ENCODE peak calls at places on chromosomes 3 and 15, in eight cellular contexts. One of them, this sample, is unnamed.

GRCh38 chr15:52233405-52233804 is 42.2 kb upstream of the GNB5 start:
- DNase-seq in NCI-H1417: no peak
- DNase-seq in stimulated activated CD4-positive, alpha-beta T cell treated with anti-CD3 and anti-CD28 coated beads, Interleukin-4, amount 100 ng/mL, for 4 hours: no peak
- DNase-seq in GM13976: no peak
- DNase-seq in HFFc6: peak; percentile 48
- DNase-seq in activated CD8-positive, alpha-beta memory T cell treated with anti-CD3 and anti-CD28 coated beads for 24 hours: no peak
- DNase-seq in left colon: no peak
- DNase-seq in stimulated activated CD8-positive, alpha-beta memory T cell treated with anti-CD3 and anti-CD28 coated beads, Interleukin-15, amount 100 ng/mL, for 4 hours: no peak
- DNase-seq in this sample: no peak

GRCh38 chr3:65412591-65412990 is 626.1 kb downstream of the MAGI1 start:
- DNase-seq in NCI-H1417: peak; percentile 62
- DNase-seq in stimulated activated CD4-positive, alpha-beta T cell treated with anti-CD3 and anti-CD28 coated beads, Interleukin-4, amount 100 ng/mL, for 4 hours: no peak
- DNase-seq in GM13976: no peak
- DNase-seq in HFFc6: no peak
- DNase-seq in activated CD8-positive, alpha-beta memory T cell treated with anti-CD3 and anti-CD28 coated beads for 24 hours: no peak
- DNase-seq in left colon: peak; percentile 81
- DNase-seq in stimulated activated CD8-positive, alpha-beta memory T cell treated with anti-CD3 and anti-CD28 coated beads, Interleukin-15, amount 100 ng/mL, for 4 hours: no peak
- DNase-seq in this sample: peak; percentile 25

GRCh38 chr3:38548154-38548931 is 52.2 kb downstream of the EXOG start:
- DNase-seq in NCI-H1417: no peak
- DNase-seq in stimulated activated CD4-positive, alpha-beta T cell treated with anti-CD3 and anti-CD28 coated beads, Interleukin-4, amount 100 ng/mL, for 4 hours: no peak
- DNase-seq in GM13976: no peak
- DNase-seq in HFFc6: no peak
- DNase-seq in activated CD8-positive, alpha-beta memory T cell treated with anti-CD3 and anti-CD28 coated beads for 24 hours: peak; percentile 44
- DNase-seq in left colon: no peak
- DNase-seq in stimulated activated CD8-positive, alpha-beta memory T cell treated with anti-CD3 and anti-CD28 coated beads, Interleukin-15, amount 100 ng/mL, for 4 hours: no peak
- DNase-seq in this sample: no peak

GRCh38 chr3:126827121-126827520 is 123.1 kb downstream of the CHCHD6 start:
- DNase-seq in NCI-H1417: no peak
- DNase-seq in stimulated activated CD4-positive, alpha-beta T cell treated with anti-CD3 and anti-CD28 coated beads, Interleukin-4, amount 100 ng/mL, for 4 hours: no peak
- DNase-seq in GM13976: no peak
- DNase-seq in HFFc6: no peak
- DNase-seq in activated CD8-positive, alpha-beta memory T cell treated with anti-CD3 and anti-CD28 coated beads for 24 hours: no peak
- DNase-seq in left colon: no peak
- DNase-seq in stimulated activated CD8-positive, alpha-beta memory T cell treated with anti-CD3 and anti-CD28 coated beads, Interleukin-15, amount 100 ng/mL, for 4 hours: no peak
- DNase-seq in this sample: no peak

GRCh38 chr3:159339131-159339530 is 537.3 kb downstream of the MFSD1 start:
- DNase-seq in NCI-H1417: no peak
- DNase-seq in stimulated activated CD4-positive, alpha-beta T cell treated with anti-CD3 and anti-CD28 coated beads, Interleukin-4, amount 100 ng/mL, for 4 hours: no peak
- DNase-seq in GM13976: no peak
- DNase-seq in HFFc6: no peak
- DNase-seq in activated CD8-positive, alpha-beta memory T cell treated with anti-CD3 and anti-CD28 coated beads for 24 hours: no peak
- DNase-seq in left colon: no peak
- DNase-seq in stimulated activated CD8-positive, alpha-beta memory T cell treated with anti-CD3 and anti-CD28 coated beads, Interleukin-15, amount 100 ng/mL, for 4 hours: no peak
- DNase-seq in this sample: no peak

GRCh38 chr15:75687486-75688277 is 25.0 kb downstream of the CSPG4 start:
- DNase-seq in NCI-H1417: no peak
- DNase-seq in stimulated activated CD4-positive, alpha-beta T cell treated with anti-CD3 and anti-CD28 coated beads, Interleukin-4, amount 100 ng/mL, for 4 hours: no peak
- DNase-seq in GM13976: no peak
- DNase-seq in HFFc6: no peak
- DNase-seq in activated CD8-positive, alpha-beta memory T cell treated with anti-CD3 and anti-CD28 coated beads for 24 hours: no peak
- DNase-seq in left colon: no peak
- DNase-seq in stimulated activated CD8-positive, alpha-beta memory T cell treated with anti-CD3 and anti-CD28 coated beads, Interleukin-15, amount 100 ng/mL, for 4 hours: no peak
- DNase-seq in this sample: no peak

GRCh38 chr3:172106989-172107388 is 67.6 kb downstream of the FNDC3B start:
- DNase-seq in NCI-H1417: peak; percentile 2
- DNase-seq in stimulated activated CD4-positive, alpha-beta T cell treated with anti-CD3 and anti-CD28 coated beads, Interleukin-4, amount 100 ng/mL, for 4 hours: peak; percentile 30
- DNase-seq in GM13976: peak; percentile 43
- DNase-seq in HFFc6: no peak
- DNase-seq in activated CD8-positive, alpha-beta memory T cell treated with anti-CD3 and anti-CD28 coated beads for 24 hours: peak; percentile 80
- DNase-seq in left colon: peak; percentile 54
- DNase-seq in stimulated activated CD8-positive, alpha-beta memory T cell treated with anti-CD3 and anti-CD28 coated beads, Interleukin-15, amount 100 ng/mL, for 4 hours: peak; percentile 36
- DNase-seq in this sample: no peak

GRCh38 chr3:44120721-44121582 is 120.7 kb upstream of the TOPAZ1 start:
- DNase-seq in NCI-H1417: no peak
- DNase-seq in stimulated activated CD4-positive, alpha-beta T cell treated with anti-CD3 and anti-CD28 coated beads, Interleukin-4, amount 100 ng/mL, for 4 hours: no peak
- DNase-seq in GM13976: no peak
- DNase-seq in HFFc6: no peak
- DNase-seq in activated CD8-positive, alpha-beta memory T cell treated with anti-CD3 and anti-CD28 coated beads for 24 hours: no peak
- DNase-seq in left colon: no peak
- DNase-seq in stimulated activated CD8-positive, alpha-beta memory T cell treated with anti-CD3 and anti-CD28 coated beads, Interleukin-15, amount 100 ng/mL, for 4 hours: no peak
- DNase-seq in this sample: no peak

GRCh38 chr3:38038447-38038911 is 529 bp upstream of the DLEC1 start:
- DNase-seq in NCI-H1417: no peak
- DNase-seq in stimulated activated CD4-positive, alpha-beta T cell treated with anti-CD3 and anti-CD28 coated beads, Interleukin-4, amount 100 ng/mL, for 4 hours: no peak
- DNase-seq in GM13976: no peak
- DNase-seq in HFFc6: no peak
- DNase-seq in activated CD8-positive, alpha-beta memory T cell treated with anti-CD3 and anti-CD28 coated beads for 24 hours: no peak
- DNase-seq in left colon: no peak
- DNase-seq in stimulated activated CD8-positive, alpha-beta memory T cell treated with anti-CD3 and anti-CD28 coated beads, Interleukin-15, amount 100 ng/mL, for 4 hours: no peak
- DNase-seq in this sample: no peak

GRCh38 chr3:29695201-29695904 is 414.5 kb downstream of the RBMS3 start:
- DNase-seq in NCI-H1417: no peak
- DNase-seq in stimulated activated CD4-positive, alpha-beta T cell treated with anti-CD3 and anti-CD28 coated beads, Interleukin-4, amount 100 ng/mL, for 4 hours: no peak
- DNase-seq in GM13976: no peak
- DNase-seq in HFFc6: peak; percentile 67
- DNase-seq in activated CD8-positive, alpha-beta memory T cell treated with anti-CD3 and anti-CD28 coated beads for 24 hours: no peak
- DNase-seq in left colon: no peak
- DNase-seq in stimulated activated CD8-positive, alpha-beta memory T cell treated with anti-CD3 and anti-CD28 coated beads, Interleukin-15, amount 100 ng/mL, for 4 hours: no peak
- DNase-seq in this sample: no peak

GRCh38 chr3:136952292-136952691 is 5.5 kb upstream of the IL20RB start:
- DNase-seq in NCI-H1417: no peak
- DNase-seq in stimulated activated CD4-positive, alpha-beta T cell treated with anti-CD3 and anti-CD28 coated beads, Interleukin-4, amount 100 ng/mL, for 4 hours: no peak
- DNase-seq in GM13976: no peak
- DNase-seq in HFFc6: peak; percentile 50
- DNase-seq in activated CD8-positive, alpha-beta memory T cell treated with anti-CD3 and anti-CD28 coated beads for 24 hours: no peak
- DNase-seq in left colon: no peak
- DNase-seq in stimulated activated CD8-positive, alpha-beta memory T cell treated with anti-CD3 and anti-CD28 coated beads, Interleukin-15, amount 100 ng/mL, for 4 hours: no peak
- DNase-seq in this sample: no peak

GRCh38 chr15:67415186-67415585 is 105.7 kb upstream of the C15orf61 start:
- DNase-seq in NCI-H1417: no peak
- DNase-seq in stimulated activated CD4-positive, alpha-beta T cell treated with anti-CD3 and anti-CD28 coated beads, Interleukin-4, amount 100 ng/mL, for 4 hours: no peak
- DNase-seq in GM13976: no peak
- DNase-seq in HFFc6: no peak
- DNase-seq in activated CD8-positive, alpha-beta memory T cell treated with anti-CD3 and anti-CD28 coated beads for 24 hours: no peak
- DNase-seq in left colon: no peak
- DNase-seq in stimulated activated CD8-positive, alpha-beta memory T cell treated with anti-CD3 and anti-CD28 coated beads, Interleukin-15, amount 100 ng/mL, for 4 hours: no peak
- DNase-seq in this sample: peak; percentile 86

GRCh38 chr3:4888913-4889846 is 90.1 kb upstream of the BHLHE40 start:
- DNase-seq in NCI-H1417: no peak
- DNase-seq in stimulated activated CD4-positive, alpha-beta T cell treated with anti-CD3 and anti-CD28 coated beads, Interleukin-4, amount 100 ng/mL, for 4 hours: no peak
- DNase-seq in GM13976: peak; percentile 51
- DNase-seq in HFFc6: peak; percentile 5
- DNase-seq in activated CD8-positive, alpha-beta memory T cell treated with anti-CD3 and anti-CD28 coated beads for 24 hours: peak; percentile 67
- DNase-seq in left colon: no peak
- DNase-seq in stimulated activated CD8-positive, alpha-beta memory T cell treated with anti-CD3 and anti-CD28 coated beads, Interleukin-15, amount 100 ng/mL, for 4 hours: no peak
- DNase-seq in this sample: no peak

This sample was measured in kidney glomerular epithelial cell.